ENCODE peak calls at places on chromosomes 2 and 18, in ten cellular contexts. R is mucosa of descending colon; D is GM10248; S is psoas muscle; E is CD4-positive, alpha-beta T cell; X is dorsolateral prefrontal cortex; Z is osteocyte; Y is PC-9; U is adrenal gland; V is A549. T is an unnamed sample.

GRCh38 chr18:49693276-49694005 is 119.9 kb downstream of the ACAA2 start:
- DNase-seq in D (no peak), U (no peak), R (no peak), S (no peak), X (no peak), V (no peak), Z (no peak), Y (no peak), E (no peak), T (no peak)

GRCh38 chr2:116413659-116414058 is 1400.8 kb upstream of the DDX18 start:
- DNase-seq in Z (no peak), D (no peak), V (no peak), S (no peak), U (no peak), Y (no peak), E (no peak), X (no peak), R (no peak), T (no peak)

GRCh38 chr18:20971886-20972267 is 139.7 kb downstream of the ROCK1 start:
- DNase-seq in V (peak; percentile 12), D (peak; percentile 17), Y (no peak), E (no peak), Z (no peak), S (no peak), U (no peak), X (no peak), R (no peak), T (peak; percentile 24)

GRCh38 chr18:45166341-45167108 is 448.8 kb upstream of the SLC14A2 start:
- DNase-seq in V (peak; percentile 5), E (no peak), S (peak; percentile 62), U (no peak), R (peak; percentile 55), D (no peak), X (no peak), Y (peak; percentile 97), Z (no peak), T (peak; percentile 56)

GRCh38 chr2:29228276-29228675 is 113.1 kb downstream of the CLIP4 start:
- DNase-seq in D (no peak), Z (no peak), V (no peak), R (no peak), U (no peak), X (no peak), S (no peak), Y (no peak), E (no peak), T (no peak)

GRCh38 chr18:10543277-10543676 is 17.4 kb downstream of the NAPG start:
- DNase-seq in V (no peak), E (no peak), R (no peak), X (no peak), U (no peak), D (no peak), S (no peak), Y (no peak), Z (no peak), T (no peak)

GRCh38 chr2:46010925-46011490 is 286.2 kb upstream of the EPAS1 start:
- DNase-seq in Z (no peak), S (no peak), E (no peak), X (no peak), Y (peak; percentile 62), R (no peak), U (no peak), V (peak; percentile 72), D (peak; percentile 59), T (no peak)

GRCh38 chr2:1677833-1678165 is 66.5 kb downstream of the PXDN start:
- DNase-seq in E (no peak), Y (no peak), Z (no peak), S (no peak), R (no peak), X (no peak), U (no peak), V (no peak), D (no peak), T (no peak)

GRCh38 chr2:74507926-74508520 is 528 bp upstream of the PCGF1 start:
- DNase-seq in Z (no peak), V (no peak), X (peak; percentile 34), R (peak; percentile 70), D (peak; percentile 45), S (no peak), Y (no peak), E (no peak), U (no peak), T (peak; percentile 41)

GRCh38 chr2:85238607-85239006 is 89.2 kb downstream of the TGOLN2 start:
- DNase-seq in Z (no peak), U (no peak), X (no peak), S (no peak), V (no peak), Y (no peak), E (no peak), R (no peak), D (no peak), T (no peak)

GRCh38 chr18:49613141-49613641 is 51.3 kb downstream of the LIPG start:
- DNase-seq in R (no peak), U (no peak), D (no peak), E (no peak), S (no peak), V (no peak), Y (no peak), Z (peak; percentile 54), X (no peak), T (no peak)

GRCh38 chr2:152483276-152483996 is 148.5 kb downstream of the FMNL2 start:
- DNase-seq in R (no peak), D (no peak), Y (peak; percentile 73), X (no peak), E (no peak), S (no peak), V (no peak), U (no peak), Z (no peak), T (no peak)

DNA sequence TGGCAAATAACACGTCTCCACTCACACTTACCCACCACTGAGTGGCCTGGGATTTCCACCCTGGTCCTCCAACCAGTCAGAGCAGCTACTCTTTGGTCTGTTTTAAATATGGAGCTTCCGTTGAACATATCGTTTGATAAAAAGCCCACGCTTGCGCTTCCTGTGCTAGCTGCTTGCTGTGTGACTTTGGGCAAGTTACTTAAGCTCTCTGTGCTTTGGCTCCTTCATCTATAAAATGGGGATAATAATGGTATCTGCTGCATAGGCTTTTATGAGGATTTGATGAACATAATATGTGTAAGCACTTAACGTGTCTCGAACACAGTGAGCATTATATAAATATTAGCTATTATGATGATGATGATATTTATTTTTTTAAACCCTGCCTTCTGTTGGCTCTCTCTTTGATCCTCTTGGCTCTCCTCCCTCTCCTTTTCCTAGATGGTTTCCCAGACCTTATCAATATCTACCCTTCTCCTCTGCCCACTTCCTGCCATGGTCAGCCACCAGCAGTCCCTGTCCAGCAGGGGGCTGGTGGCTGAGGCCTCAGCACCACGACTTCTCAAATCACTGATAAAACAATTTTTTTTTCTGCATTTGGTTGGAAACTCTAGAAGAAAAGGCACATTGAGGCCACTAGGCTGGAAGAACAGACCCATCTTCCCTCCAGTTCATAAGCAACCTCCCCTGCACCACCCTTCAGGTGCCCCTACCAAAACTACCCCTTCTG is 191.9 kb downstream of the LOXHD1 start:
- DNase-seq in X (no peak), V (no peak), D (no peak), Y (no peak), S (no peak), U (no peak), R (no peak), Z (no peak), E (no peak), T (peak; percentile 12)
- TF ChIP-seq CTCF in X (peak; percentile 25), V (no peak), D (no peak), Y (peak; percentile 50), S (peak; percentile 5), U (no peak), R (no peak), Z (peak; percentile 33), E (no peak), T (peak; percentile 34)

GRCh38 chr2:62010632-62011276 is 105.3 kb downstream of the COMMD1 start:
- DNase-seq in R (no peak), Y (no peak), D (no peak), U (no peak), X (no peak), E (no peak), S (no peak), V (no peak), Z (no peak), T (no peak)

GRCh38 chr2:62016957-62017356 is 111.5 kb downstream of the COMMD1 start:
- DNase-seq in V (no peak), S (no peak), D (no peak), Y (no peak), X (no peak), U (no peak), R (no peak), E (no peak), Z (no peak), T (no peak)

DNA sequence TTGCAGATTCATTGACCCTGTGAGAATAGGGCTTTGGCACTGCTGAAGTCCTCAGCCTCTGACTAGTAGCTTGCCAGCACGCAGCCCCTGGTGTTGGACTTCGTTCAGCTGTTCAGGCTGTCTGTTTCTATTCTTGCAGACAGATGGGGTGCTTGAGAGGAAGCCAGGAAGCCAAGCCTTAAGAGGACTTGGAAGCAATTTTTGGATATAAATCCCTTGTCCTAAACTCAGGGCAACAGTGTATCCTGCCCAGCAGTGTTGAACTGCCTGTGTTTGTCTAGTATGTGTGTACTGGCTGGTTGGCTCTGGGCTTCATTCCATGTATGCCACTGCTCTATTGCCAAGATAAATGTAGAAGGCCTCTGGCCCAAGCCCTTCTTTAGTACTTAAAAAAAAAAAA is 108.6 kb downstream of the COMMD1 start:
- DNase-seq in U (peak; percentile 71), R (no peak), X (peak; percentile 86), E (no peak), V (no peak), Z (no peak), S (peak; percentile 60), D (no peak), Y (no peak), T (no peak)
- TF ChIP-seq CTCF in U (peak; percentile 49), R (no peak), X (peak; percentile 24), E (no peak), V (no peak), Z (peak; percentile 51), S (peak; percentile 30), D (no peak), Y (no peak), T (no peak)

GRCh38 chr2:17672583-17673317 is 80.9 kb downstream of the SMC6 start:
- DNase-seq in R (no peak), V (peak; percentile 7), D (no peak), X (no peak), Z (no peak), Y (no peak), E (no peak), S (no peak), U (no peak), T (no peak)
- TF ChIP-seq CTCF in R (no peak), V (no peak), D (no peak), X (peak; percentile 26), Z (no peak), Y (peak; percentile 24), E (no peak), S (no peak), U (no peak), T (no peak)

DNA sequence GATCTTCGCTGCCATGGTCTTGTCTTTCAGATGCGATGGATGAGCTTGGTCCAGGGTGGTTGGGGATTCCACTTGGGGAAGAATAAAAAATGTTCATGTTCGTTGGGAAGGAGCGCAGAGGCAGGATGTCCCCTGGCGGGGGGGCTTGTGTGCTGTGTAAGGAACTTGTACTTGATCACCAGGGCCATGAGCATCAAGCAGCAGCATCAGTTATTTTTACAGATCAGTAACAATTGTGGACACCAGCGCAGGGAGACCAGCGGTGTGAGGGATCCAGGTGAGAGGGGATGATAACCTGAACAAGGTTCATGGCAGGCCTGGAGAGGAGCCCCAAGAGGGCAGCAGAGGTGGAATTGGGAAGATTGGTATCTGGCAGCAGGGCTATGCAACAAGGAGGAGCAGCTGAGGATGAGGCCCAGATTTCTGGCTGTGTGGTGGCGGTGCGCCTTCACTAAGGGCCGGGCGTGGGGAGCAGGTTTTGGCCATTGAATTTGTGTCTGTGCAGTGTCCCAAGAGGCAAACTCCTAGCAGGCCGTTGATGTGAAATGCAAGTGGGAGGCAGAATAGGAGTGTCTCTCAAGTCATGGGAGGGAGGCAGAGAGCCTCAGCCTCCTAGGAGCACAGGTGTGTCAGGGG is 3.9 kb downstream of the CNNM3 start:
- DNase-seq in V (no peak), E (no peak), U (no peak), R (peak; percentile 7), Y (no peak), X (no peak), S (peak; percentile 49), Z (no peak), D (no peak), T (no peak)
- TF ChIP-seq CTCF in V (no peak), E (no peak), U (no peak), R (no peak), Y (no peak), X (no peak), S (no peak), Z (no peak), D (no peak), T (peak; percentile 9)